ENCODE peak calls at places on chromosome 10, in five cellular contexts. A is MM.1S, T is cardiac fibroblast, G is adipocyte, P is GM12878. U is an unnamed sample.
A peak's percentile ranks its signal among the peaks of the same experiment; 100 is the strongest.

GRCh38 chr10:47078393-47079163 is 167.3 kb downstream of the PTPN20 start:
- DNase-seq in P (no peak), A (no peak), G (no peak), T (no peak), U (no peak)

GRCh38 chr10:118961401-118961800 is 68.1 kb upstream of the NANOS1 start:
- DNase-seq in P (no peak), T (no peak), G (no peak), A (no peak), U (no peak)

GRCh38 chr10:78405781-78406180 is 372.1 kb downstream of the RPS24 start:
- DNase-seq in P (no peak), A (no peak), T (no peak), G (no peak), U (no peak)

GRCh38 chr10:31148955-31149354 is 117.3 kb upstream of the ZNF438 start:
- DNase-seq in A (no peak), P (no peak), T (peak; percentile 69), G (no peak), U (no peak)

GRCh38 chr10:61140765-61141392 is 196.9 kb upstream of the RHOBTB1 start:
- DNase-seq in A (peak; percentile 50), P (no peak), G (peak; percentile 89), T (peak; percentile 82), U (peak; percentile 60)

GRCh38 chr10:23015021-23015707 is 80.2 kb upstream of the MSRB2 start:
- DNase-seq in G (no peak), T (no peak), P (peak; percentile 72), A (peak; percentile 50), U (no peak)

GRCh38 chr10:132841254-132841975 is 55.5 kb upstream of the NKX6-2 start:
- DNase-seq in P (no peak), G (no peak), A (no peak), T (no peak), U (no peak)

GRCh38 chr10:17835688-17836087 is 26.5 kb downstream of the MRC1 start:
- DNase-seq in T (peak; percentile 90), P (no peak), G (peak; percentile 55), A (no peak), U (no peak)

GRCh38 chr10:33291053-33291592 is 43.3 kb downstream of the NRP1 start:
- DNase-seq in P (no peak), T (peak; percentile 78), A (no peak), G (peak; percentile 90), U (no peak)

GRCh38 chr10:44697096-44697495 is 214.0 kb upstream of the TMEM72 start:
- DNase-seq in A (no peak), G (peak; percentile 24), P (no peak), T (no peak), U (no peak)

GRCh38 chr10:71342850-71343773 is 24.1 kb downstream of the SLC29A3 start:
- DNase-seq in T (no peak), P (no peak), A (no peak), G (no peak), U (no peak)

GRCh38 chr10:44245601-44245938 is 139.3 kb downstream of the CXCL12 start:
- DNase-seq in T (peak; percentile 86), A (no peak), G (peak; percentile 78), P (no peak), U (no peak)

GRCh38 chr10:92087750-92088395 is 164.3 kb downstream of the BTAF1 start:
- DNase-seq in A (peak; percentile 94), P (peak; percentile 64), G (peak; percentile 88), T (peak; percentile 87), U (peak; percentile 76)

DNA sequence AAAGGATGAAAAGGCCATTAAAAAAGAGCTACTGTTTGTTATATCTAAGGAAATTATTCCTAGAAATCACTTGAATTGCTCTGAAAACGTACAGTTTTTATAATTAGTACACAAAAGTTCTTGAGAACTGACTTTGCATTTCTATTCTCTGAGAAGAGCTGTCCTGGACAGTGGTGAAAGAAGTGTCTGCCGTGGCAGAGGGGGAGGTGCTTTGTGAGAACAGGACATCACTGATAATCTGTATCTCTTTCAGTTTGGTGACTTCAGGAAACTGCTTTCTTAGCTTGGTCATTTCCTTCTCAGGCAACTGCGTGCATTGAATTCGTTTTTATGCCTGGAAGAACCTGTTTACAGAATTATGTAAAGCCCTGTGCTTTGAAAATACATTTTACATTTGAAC is 52.1 kb downstream of the POLL start:
- DNase-seq in P (no peak), A (peak; percentile 91), T (no peak), G (no peak), U (no peak)
- H3K4me3 ChIP-seq in P (no peak overlapping the region), A (peak overlapping the region; percentile 28), T (no peak overlapping the region), G (no peak overlapping the region), U (no peak overlapping the region)

GRCh38 chr10:11988924-11989323 is 53.7 kb downstream of the UPF2 start:
- DNase-seq in T (no peak), A (no peak), P (no peak), G (no peak), U (no peak)
- H3K4me3 ChIP-seq in T (no peak overlapping the region), A (no peak overlapping the region), P (no peak overlapping the region), G (no peak overlapping the region), U (no peak overlapping the region)

GRCh38 chr10:34698979-34699378 is 116.1 kb downstream of the PARD3 start:
- DNase-seq in P (no peak), T (peak; percentile 70), A (no peak), G (peak; percentile 75), U (no peak)
- H3K4me3 ChIP-seq in P (no peak overlapping the region), T (no peak overlapping the region), A (no peak overlapping the region), G (no peak overlapping the region), U (no peak overlapping the region)

DNA sequence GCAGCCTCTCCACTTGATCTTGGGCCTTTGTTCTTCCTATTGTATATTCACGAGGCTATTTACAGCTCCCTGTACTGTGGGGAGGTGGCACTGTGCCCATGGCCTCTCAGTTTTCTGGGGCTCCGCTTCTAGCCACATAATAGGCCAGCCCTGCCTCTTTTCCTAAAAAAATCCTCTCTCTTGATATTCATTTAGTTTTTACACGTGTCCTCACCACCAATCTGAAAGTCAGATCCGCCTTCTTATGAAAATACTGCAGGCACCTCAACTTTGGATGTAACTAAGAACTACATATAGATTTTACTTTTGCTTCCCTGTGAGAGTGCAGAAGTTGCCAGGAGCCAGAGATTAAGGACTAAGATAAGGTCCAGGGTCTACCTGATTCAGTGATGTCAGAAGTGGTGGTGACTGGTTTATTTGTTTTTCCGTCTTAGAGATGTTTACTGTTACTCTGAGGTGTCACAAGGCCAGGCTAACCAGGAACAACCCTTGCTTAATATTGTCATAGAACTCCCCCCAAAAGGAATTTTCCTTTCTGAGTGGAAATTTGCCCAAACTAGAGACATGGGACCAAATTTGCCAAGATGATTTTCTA is 7.8 kb downstream of the BAMBI start:
- DNase-seq in T (no peak), G (no peak), A (no peak), P (no peak), U (no peak)
- H3K4me3 ChIP-seq in T (no peak overlapping the region), G (no peak overlapping the region), A (no peak overlapping the region), P (no peak overlapping the region), U (no peak overlapping the region)

GRCh38 chr10:29646238-29646902 is 11.6 kb upstream of the SVIL start:
- DNase-seq in T (peak; percentile 77), P (no peak), A (no peak), G (peak; percentile 95), U (no peak)
- H3K4me3 ChIP-seq in T (peak overlapping the region; percentile 21), P (no peak overlapping the region), A (no peak overlapping the region), G (peak overlapping the region; percentile 76), U (no peak overlapping the region)

GRCh38 chr10:5663692-5664427 is 2.5 kb downstream of the ASB13 start:
- DNase-seq in G (no peak), T (no peak), P (no peak), A (no peak), U (no peak)
- H3K4me3 ChIP-seq in G (no peak overlapping the region), T (no peak overlapping the region), P (no peak overlapping the region), A (no peak overlapping the region), U (no peak overlapping the region)

GRCh38 chr10:72567884-72568283 is 58.0 kb downstream of the MICU1 start:
- DNase-seq in G (peak; percentile 13), A (no peak), T (peak; percentile 16), P (no peak), U (no peak)
- H3K4me3 ChIP-seq in G (no peak overlapping the region), A (no peak overlapping the region), T (no peak overlapping the region), P (no peak overlapping the region), U (no peak overlapping the region)

DNA sequence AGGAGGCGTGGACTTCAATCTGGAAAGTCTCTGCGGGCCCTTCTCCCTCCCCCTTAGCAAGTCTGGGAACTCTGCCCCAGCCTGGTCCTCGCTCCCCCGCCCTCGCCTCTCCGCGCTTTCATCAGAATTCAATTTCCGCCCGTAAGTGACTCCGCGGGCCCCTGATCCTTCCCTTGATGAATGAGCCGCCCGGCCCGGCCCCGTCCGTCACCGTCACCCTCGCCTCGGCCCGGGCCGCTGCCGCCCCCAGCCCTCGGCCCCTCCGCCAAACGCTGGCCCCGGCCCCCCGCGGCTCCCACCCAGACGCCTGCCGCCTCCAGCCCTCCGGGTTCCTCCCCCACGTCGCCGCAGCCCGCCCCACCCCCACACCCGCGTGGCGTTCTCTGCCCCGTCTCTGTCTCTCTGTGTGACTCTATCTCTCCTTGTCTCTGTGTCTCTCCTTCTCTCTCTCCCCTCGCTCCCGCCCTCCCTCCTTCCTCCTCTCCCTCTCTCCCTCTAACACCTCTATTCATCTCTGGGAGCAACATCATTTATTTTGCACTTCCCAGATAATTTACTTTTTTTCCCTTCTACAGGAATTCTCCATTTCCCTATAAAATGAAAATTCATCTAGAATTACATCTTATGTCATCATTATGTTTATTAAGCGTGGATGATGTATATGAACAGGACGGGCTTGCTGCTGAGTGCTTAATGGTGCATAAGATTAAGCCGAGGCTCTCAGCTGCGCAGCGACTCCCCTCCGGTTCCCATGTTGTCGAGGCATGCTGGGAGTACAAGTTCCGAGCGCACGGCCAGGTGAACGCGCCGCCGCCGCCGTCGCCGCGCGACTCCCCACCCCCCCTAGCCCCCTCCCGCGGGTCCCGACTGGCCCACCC is 91.2 kb upstream of the PAX2 start:
- DNase-seq in T (no peak), P (no peak), G (peak; percentile 39), A (no peak), U (peak; percentile 66)
- H3K4me3 ChIP-seq in T (no peak overlapping the region), P (no peak overlapping the region), G (no peak overlapping the region), A (no peak overlapping the region), U (peak overlapping the region; percentile 61)